ENCODE peak calls at places on chromosomes 16 and 17, in eight cellular contexts. One of them, this sample, is unnamed.
A peak's percentile ranks its signal among the peaks of the same experiment; 100 is the strongest.

GRCh38 chr17:38743556-38744171 is 4.5 kb downstream of the PCGF2 start:
- DNase-seq in SK-N-SH: no peak
- DNase-seq in transverse colon: no peak
- DNase-seq in cardiac muscle cell: no peak
- DNase-seq in right cardiac atrium: peak; percentile 37
- DNase-seq in SJSA1: no peak
- DNase-seq in colonic mucosa: peak; percentile 36
- DNase-seq in esophagus muscularis mucosa: no peak
- DNase-seq in this sample: no peak

GRCh38 chr16:56675685-56676210 is 6.1 kb downstream of the MT1H start:
- DNase-seq in SK-N-SH: no peak
- DNase-seq in transverse colon: peak; percentile 19
- DNase-seq in cardiac muscle cell: no peak
- DNase-seq in right cardiac atrium: no peak
- DNase-seq in SJSA1: no peak
- DNase-seq in colonic mucosa: no peak
- DNase-seq in esophagus muscularis mucosa: no peak
- DNase-seq in this sample: peak; percentile 35

GRCh38 chr16:72811188-72811720 is 236.7 kb downstream of the ZFHX3 start:
- DNase-seq in SK-N-SH: no peak
- DNase-seq in transverse colon: no peak
- DNase-seq in cardiac muscle cell: no peak
- DNase-seq in right cardiac atrium: peak; percentile 45
- DNase-seq in SJSA1: no peak
- DNase-seq in colonic mucosa: no peak
- DNase-seq in esophagus muscularis mucosa: no peak
- DNase-seq in this sample: no peak

GRCh38 chr17:27762527-27763305 is 37.6 kb downstream of the NOS2 start:
- DNase-seq in SK-N-SH: no peak
- DNase-seq in transverse colon: no peak
- DNase-seq in cardiac muscle cell: peak; percentile 74
- DNase-seq in right cardiac atrium: peak; percentile 59
- DNase-seq in SJSA1: no peak
- DNase-seq in colonic mucosa: peak; percentile 28
- DNase-seq in esophagus muscularis mucosa: no peak
- DNase-seq in this sample: peak; percentile 4

GRCh38 chr16:68999114-68999513 is 106.3 kb upstream of the HAS3 start:
- DNase-seq in SK-N-SH: no peak
- DNase-seq in transverse colon: no peak
- DNase-seq in cardiac muscle cell: no peak
- DNase-seq in right cardiac atrium: no peak
- DNase-seq in SJSA1: no peak
- DNase-seq in colonic mucosa: no peak
- DNase-seq in esophagus muscularis mucosa: peak; percentile 12
- DNase-seq in this sample: no peak

GRCh38 chr17:30244853-30245385 is 9.4 kb upstream of the SLC6A4 start:
- DNase-seq in SK-N-SH: no peak
- DNase-seq in transverse colon: no peak
- DNase-seq in cardiac muscle cell: no peak
- DNase-seq in right cardiac atrium: no peak
- DNase-seq in SJSA1: no peak
- DNase-seq in colonic mucosa: no peak
- DNase-seq in esophagus muscularis mucosa: no peak
- DNase-seq in this sample: no peak

GRCh38 chr17:39794249-39794970 is 56.7 kb downstream of the GRB7 start:
- DNase-seq in SK-N-SH: no peak
- DNase-seq in transverse colon: peak; percentile 58
- DNase-seq in cardiac muscle cell: no peak
- DNase-seq in right cardiac atrium: no peak
- DNase-seq in SJSA1: no peak
- DNase-seq in colonic mucosa: no peak
- DNase-seq in esophagus muscularis mucosa: no peak
- DNase-seq in this sample: no peak

GRCh38 chr16:10080031-10080772 is 102.0 kb downstream of the GRIN2A start:
- DNase-seq in SK-N-SH: peak; percentile 24
- DNase-seq in transverse colon: no peak
- DNase-seq in cardiac muscle cell: peak; percentile 52
- DNase-seq in right cardiac atrium: peak; percentile 76
- DNase-seq in SJSA1: no peak
- DNase-seq in colonic mucosa: no peak
- DNase-seq in esophagus muscularis mucosa: no peak
- DNase-seq in this sample: peak; percentile 65

GRCh38 chr17:76682306-76682705 is 28.5 kb downstream of the MXRA7 start:
- DNase-seq in SK-N-SH: no peak
- DNase-seq in transverse colon: no peak
- DNase-seq in cardiac muscle cell: no peak
- DNase-seq in right cardiac atrium: peak; percentile 90
- DNase-seq in SJSA1: peak; percentile 69
- DNase-seq in colonic mucosa: no peak
- DNase-seq in esophagus muscularis mucosa: no peak
- DNase-seq in this sample: no peak

GRCh38 chr17:81832608-81833159 is 407 bp downstream of the MCRIP1 start:
- DNase-seq in SK-N-SH: peak; percentile 75
- DNase-seq in transverse colon: no peak
- DNase-seq in cardiac muscle cell: no peak
- DNase-seq in right cardiac atrium: peak; percentile 71
- DNase-seq in SJSA1: peak; percentile 58
- DNase-seq in colonic mucosa: peak; percentile 40
- DNase-seq in esophagus muscularis mucosa: no peak
- DNase-seq in this sample: no peak

GRCh38 chr16:49280861-49281331 is 742 bp downstream of the CBLN1 start:
- DNase-seq in SK-N-SH: peak; percentile 34
- DNase-seq in transverse colon: no peak
- DNase-seq in cardiac muscle cell: no peak
- DNase-seq in right cardiac atrium: no peak
- DNase-seq in SJSA1: no peak
- DNase-seq in colonic mucosa: no peak
- DNase-seq in esophagus muscularis mucosa: peak; percentile 90
- DNase-seq in this sample: no peak

GRCh38 chr16:88196471-88197400 is 186.0 kb upstream of the ZNF469 start:
- DNase-seq in SK-N-SH: no peak
- DNase-seq in transverse colon: no peak
- DNase-seq in cardiac muscle cell: no peak
- DNase-seq in right cardiac atrium: no peak
- DNase-seq in SJSA1: no peak
- DNase-seq in colonic mucosa: no peak
- DNase-seq in esophagus muscularis mucosa: peak; percentile 83
- DNase-seq in this sample: no peak

GRCh38 chr17:9421525-9421924 is 154.1 kb downstream of the STX8 start:
- DNase-seq in SK-N-SH: no peak
- DNase-seq in transverse colon: no peak
- DNase-seq in cardiac muscle cell: no peak
- DNase-seq in right cardiac atrium: no peak
- DNase-seq in SJSA1: no peak
- DNase-seq in colonic mucosa: no peak
- DNase-seq in esophagus muscularis mucosa: no peak
- DNase-seq in this sample: no peak

GRCh38 chr17:2704031-2704889 is 7.3 kb downstream of the CLUH start:
- DNase-seq in SK-N-SH: peak; percentile 20
- DNase-seq in transverse colon: no peak
- DNase-seq in cardiac muscle cell: no peak
- DNase-seq in right cardiac atrium: no peak
- DNase-seq in SJSA1: no peak
- DNase-seq in colonic mucosa: no peak
- DNase-seq in esophagus muscularis mucosa: no peak
- DNase-seq in this sample: no peak

GRCh38 chr16:80280557-80280956 is 260.2 kb upstream of the DYNLRB2 start:
- DNase-seq in SK-N-SH: no peak
- DNase-seq in transverse colon: no peak
- DNase-seq in cardiac muscle cell: no peak
- DNase-seq in right cardiac atrium: no peak
- DNase-seq in SJSA1: no peak
- DNase-seq in colonic mucosa: no peak
- DNase-seq in esophagus muscularis mucosa: no peak
- DNase-seq in this sample: no peak

GRCh38 chr16:49513040-49513439 is 139.4 kb downstream of the C16orf78 start:
- DNase-seq in SK-N-SH: peak; percentile 63
- DNase-seq in transverse colon: no peak
- DNase-seq in cardiac muscle cell: no peak
- DNase-seq in right cardiac atrium: peak; percentile 78
- DNase-seq in SJSA1: no peak
- DNase-seq in colonic mucosa: no peak
- DNase-seq in esophagus muscularis mucosa: no peak
- DNase-seq in this sample: no peak

GRCh38 chr17:17051791-17052461 is 9.7 kb downstream of the MPRIP start:
- DNase-seq in SK-N-SH: no peak
- DNase-seq in transverse colon: peak; percentile 57
- DNase-seq in cardiac muscle cell: no peak
- DNase-seq in right cardiac atrium: peak; percentile 66
- DNase-seq in SJSA1: peak; percentile 34
- DNase-seq in colonic mucosa: peak; percentile 77
- DNase-seq in esophagus muscularis mucosa: no peak
- DNase-seq in this sample: peak; percentile 72

GRCh38 chr17:17052462-17053221 is 10.4 kb downstream of the MPRIP start:
- DNase-seq in SK-N-SH: no peak
- DNase-seq in transverse colon: no peak
- DNase-seq in cardiac muscle cell: no peak
- DNase-seq in right cardiac atrium: peak; percentile 57
- DNase-seq in SJSA1: no peak
- DNase-seq in colonic mucosa: peak; percentile 46
- DNase-seq in esophagus muscularis mucosa: no peak
- DNase-seq in this sample: peak; percentile 88

GRCh38 chr17:17053446-17054379 is 11.5 kb downstream of the MPRIP start:
- DNase-seq in SK-N-SH: no peak
- DNase-seq in transverse colon: no peak
- DNase-seq in cardiac muscle cell: no peak
- DNase-seq in right cardiac atrium: no peak
- DNase-seq in SJSA1: no peak
- DNase-seq in colonic mucosa: no peak
- DNase-seq in esophagus muscularis mucosa: no peak
- DNase-seq in this sample: no peak

GRCh38 chr17:17050346-17051345 is 8.4 kb downstream of the MPRIP start:
- DNase-seq in SK-N-SH: no peak
- DNase-seq in transverse colon: no peak
- DNase-seq in cardiac muscle cell: no peak
- DNase-seq in right cardiac atrium: peak; percentile 26
- DNase-seq in SJSA1: no peak
- DNase-seq in colonic mucosa: no peak
- DNase-seq in esophagus muscularis mucosa: no peak
- DNase-seq in this sample: peak; percentile 33

DNA sequence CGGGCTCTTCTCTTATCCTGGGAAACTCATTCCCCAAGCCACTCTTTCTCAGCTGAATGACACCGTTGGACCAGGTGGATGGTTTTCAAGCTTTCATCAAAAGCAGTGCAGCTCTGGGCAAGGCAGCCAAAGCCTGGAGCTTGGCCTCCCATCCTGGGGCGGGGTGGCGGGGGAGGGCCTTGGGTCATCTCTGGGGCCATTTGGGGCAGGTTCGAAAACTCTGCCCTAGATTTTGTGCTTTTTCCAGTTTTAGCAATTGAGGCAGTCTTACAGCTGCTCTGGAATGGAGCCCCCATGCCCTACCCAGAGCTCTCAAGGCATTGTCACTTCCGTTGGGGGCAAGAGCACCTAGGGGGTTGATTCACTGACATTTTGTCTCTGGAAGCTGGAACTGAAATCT is 9.1 kb downstream of the MPRIP start:
- DNase-seq in SK-N-SH: no peak
- DNase-seq in transverse colon: no peak
- DNase-seq in cardiac muscle cell: no peak
- DNase-seq in right cardiac atrium: peak; percentile 34
- DNase-seq in SJSA1: no peak
- DNase-seq in colonic mucosa: no peak
- DNase-seq in esophagus muscularis mucosa: no peak
- DNase-seq in this sample: no peak
- H3K4me1 ChIP-seq in SK-N-SH: no peaks in the 10 kb centered on the region
- H3K4me1 ChIP-seq in transverse colon: peaks cover 39% of the 10 kb centered on the region
- H3K4me1 ChIP-seq in cardiac muscle cell: peaks cover 14% of the 10 kb centered on the region
- H3K4me1 ChIP-seq in right cardiac atrium: peaks cover 52% of the 10 kb centered on the region
- H3K4me1 ChIP-seq in SJSA1: peaks cover 87% of the 10 kb centered on the region
- H3K4me1 ChIP-seq in colonic mucosa: peaks cover 20% of the 10 kb centered on the region
- H3K4me1 ChIP-seq in esophagus muscularis mucosa: peaks cover 93% of the 10 kb centered on the region
- H3K4me1 ChIP-seq in this sample: peaks cover 23% of the 10 kb centered on the region

DNA sequence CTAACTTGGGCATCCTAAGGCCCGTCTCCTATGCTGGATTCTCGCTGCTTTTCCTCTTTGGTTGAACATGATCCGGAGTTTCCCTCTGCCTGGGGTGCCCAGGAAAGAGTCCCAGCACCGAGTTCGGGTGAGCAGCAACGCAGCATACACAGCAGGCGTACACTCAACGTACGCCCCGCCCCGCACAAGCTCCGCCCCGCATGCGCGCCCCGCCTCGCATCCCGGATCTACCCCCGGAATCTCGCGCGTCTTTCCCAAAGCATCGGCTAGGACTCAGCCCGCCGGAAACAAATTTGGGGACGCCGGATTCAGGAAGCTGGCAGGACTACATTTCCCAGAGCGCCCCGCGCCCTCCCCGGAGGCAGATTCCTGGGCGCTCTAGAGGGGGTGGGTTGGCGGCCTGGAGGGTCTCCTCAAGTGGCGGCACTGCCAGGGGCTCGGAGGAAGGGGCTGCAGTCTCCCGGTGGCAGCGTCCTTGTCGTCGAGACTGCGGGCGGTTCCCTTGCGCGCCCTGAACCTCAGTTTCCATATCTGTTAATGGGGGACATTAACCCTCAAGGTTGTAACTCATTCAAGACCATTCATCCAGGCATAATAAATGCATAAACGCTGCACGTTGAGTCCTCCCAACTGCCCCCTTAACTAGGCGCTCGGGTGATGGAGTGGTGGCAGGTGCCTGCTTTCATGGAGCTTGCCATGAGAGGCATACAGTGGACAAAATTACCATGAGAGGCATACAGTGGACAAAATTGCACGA is 1.8 kb upstream of the ZNF500 start:
- DNase-seq in SK-N-SH: peak; percentile 95
- DNase-seq in transverse colon: peak; percentile 99
- DNase-seq in cardiac muscle cell: peak; percentile 98
- DNase-seq in right cardiac atrium: peak; percentile 99
- DNase-seq in SJSA1: peak; percentile 79
- DNase-seq in colonic mucosa: peak; percentile 99
- DNase-seq in esophagus muscularis mucosa: peak; percentile 100
- DNase-seq in this sample: peak; percentile 98
- H3K27ac ChIP-seq in SK-N-SH: peak overlapping the region; percentile 82
- H3K27ac ChIP-seq in transverse colon: peak overlapping the region; percentile 91
- H3K27ac ChIP-seq in cardiac muscle cell: peak overlapping the region; percentile 65
- H3K27ac ChIP-seq in right cardiac atrium: peak overlapping the region; percentile 92
- H3K27ac ChIP-seq in SJSA1: peak overlapping the region; percentile 26
- H3K27ac ChIP-seq in colonic mucosa: peak overlapping the region; percentile 90
- H3K27ac ChIP-seq in esophagus muscularis mucosa: peak overlapping the region; percentile 90
- H3K27ac ChIP-seq in this sample: peak overlapping the region; percentile 97

DNA sequence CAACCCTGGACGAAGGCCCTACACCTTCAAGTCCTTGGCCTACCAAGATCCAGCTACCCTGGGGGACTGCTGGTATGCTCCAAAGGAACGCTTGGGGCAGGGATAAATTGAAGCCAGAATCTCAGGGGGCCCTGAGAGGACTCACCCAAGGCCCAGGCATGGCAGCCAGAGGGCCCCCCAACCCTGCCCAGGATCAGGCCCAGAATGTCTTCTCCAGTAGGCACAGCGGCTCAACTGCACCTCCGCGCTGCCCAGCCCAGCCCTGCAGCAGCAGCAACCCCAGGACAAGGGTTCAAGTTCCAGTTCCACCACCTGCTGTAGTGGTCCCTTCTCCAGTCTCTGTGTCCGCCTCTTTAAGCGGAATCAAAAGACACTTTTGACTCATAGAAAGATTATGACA is 2.2 kb downstream of the TFAP4 start:
- DNase-seq in SK-N-SH: no peak
- DNase-seq in transverse colon: no peak
- DNase-seq in cardiac muscle cell: no peak
- DNase-seq in right cardiac atrium: peak; percentile 56
- DNase-seq in SJSA1: no peak
- DNase-seq in colonic mucosa: no peak
- DNase-seq in esophagus muscularis mucosa: no peak
- DNase-seq in this sample: no peak
- H3K4me3 ChIP-seq in SK-N-SH: peak overlapping the region; percentile 65
- H3K4me3 ChIP-seq in transverse colon: peak overlapping the region; percentile 92
- H3K4me3 ChIP-seq in cardiac muscle cell: peak overlapping the region; percentile 93
- H3K4me3 ChIP-seq in right cardiac atrium: no peak overlapping the region
- H3K4me3 ChIP-seq in SJSA1: no peak overlapping the region
- H3K4me3 ChIP-seq in colonic mucosa: peak overlapping the region; percentile 87
- H3K4me3 ChIP-seq in esophagus muscularis mucosa: peak overlapping the region; percentile 93
- H3K4me3 ChIP-seq in this sample: no peak overlapping the region

GRCh38 chr16:30377812-30378235 is 3.2 kb downstream of the MYL11 start:
- DNase-seq in SK-N-SH: peak; percentile 85
- DNase-seq in transverse colon: peak; percentile 94
- DNase-seq in cardiac muscle cell: peak; percentile 86
- DNase-seq in right cardiac atrium: peak; percentile 99
- DNase-seq in SJSA1: peak; percentile 87
- DNase-seq in colonic mucosa: peak; percentile 94
- DNase-seq in esophagus muscularis mucosa: peak; percentile 98
- DNase-seq in this sample: peak; percentile 83
- H3K4me1 ChIP-seq in SK-N-SH: peaks cover 6% of the 10 kb centered on the region
- H3K4me1 ChIP-seq in transverse colon: peaks cover 15% of the 10 kb centered on the region
- H3K4me1 ChIP-seq in cardiac muscle cell: peaks cover 9% of the 10 kb centered on the region
- H3K4me1 ChIP-seq in right cardiac atrium: peaks cover 2% of the 10 kb centered on the region
- H3K4me1 ChIP-seq in SJSA1: peaks cover 22% of the 10 kb centered on the region
- H3K4me1 ChIP-seq in colonic mucosa: peaks cover 5% of the 10 kb centered on the region
- H3K4me1 ChIP-seq in esophagus muscularis mucosa: peaks cover 13% of the 10 kb centered on the region
- H3K4me1 ChIP-seq in this sample: peaks cover 5% of the 10 kb centered on the region

This sample was measured in small intestine.